ENCODE peak calls at places on chromosomes 4 and X, in five cellular contexts. One of them, this sample, is unnamed.

GRCh38 chr4:186819357-186820086 is 95.9 kb upstream of the FAT1 start:
- DNase-seq in MCF 10A: no peak
- DNase-seq in foreskin fibroblast: no peak
- DNase-seq in fibroblast of mammary gland: no peak
- DNase-seq in kidney epithelial cell: no peak
- DNase-seq in this sample: no peak

GRCh38 chr4:31655328-31655727 is 935.2 kb downstream of the PCDH7 start:
- DNase-seq in fibroblast of mammary gland: peak; percentile 43
- DNase-seq in foreskin fibroblast: no peak
- DNase-seq in kidney epithelial cell: no peak
- DNase-seq in MCF 10A: peak; percentile 18
- DNase-seq in this sample: no peak

GRCh38 chrX:352181-352580 is 33.6 kb upstream of the GTPBP6 start:
- DNase-seq in foreskin fibroblast: no peak
- DNase-seq in kidney epithelial cell: no peak
- DNase-seq in MCF 10A: no peak
- DNase-seq in fibroblast of mammary gland: no peak
- DNase-seq in this sample: no peak

GRCh38 chr4:113881256-113881655 is 98.2 kb downstream of the ARSJ start:
- DNase-seq in MCF 10A: peak; percentile 40
- DNase-seq in foreskin fibroblast: peak; percentile 14
- DNase-seq in fibroblast of mammary gland: peak; percentile 25
- DNase-seq in kidney epithelial cell: no peak
- DNase-seq in this sample: no peak

GRCh38 chr4:88107406-88108107 is 50.9 kb downstream of the ABCG2 start:
- DNase-seq in kidney epithelial cell: no peak
- DNase-seq in foreskin fibroblast: peak; percentile 27
- DNase-seq in fibroblast of mammary gland: peak; percentile 7
- DNase-seq in MCF 10A: peak; percentile 27
- DNase-seq in this sample: no peak

GRCh38 chr4:14143892-14144291 is 516.4 kb upstream of the BOD1L1 start:
- DNase-seq in fibroblast of mammary gland: peak; percentile 11
- DNase-seq in kidney epithelial cell: no peak
- DNase-seq in foreskin fibroblast: no peak
- DNase-seq in MCF 10A: peak; percentile 6
- DNase-seq in this sample: no peak

GRCh38 chr4:152936446-152937279 is 540 bp downstream of the FHDC1 start:
- DNase-seq in MCF 10A: peak; percentile 46
- DNase-seq in foreskin fibroblast: no peak
- DNase-seq in kidney epithelial cell: no peak
- DNase-seq in fibroblast of mammary gland: peak; percentile 21
- DNase-seq in this sample: no peak

GRCh38 chr4:63085091-63085490 is 1324.2 kb downstream of the TECRL start:
- DNase-seq in fibroblast of mammary gland: no peak
- DNase-seq in kidney epithelial cell: no peak
- DNase-seq in foreskin fibroblast: no peak
- DNase-seq in MCF 10A: peak; percentile 34
- DNase-seq in this sample: no peak

GRCh38 chr4:101706535-101707057 is 83.9 kb upstream of the BANK1 start:
- DNase-seq in fibroblast of mammary gland: no peak
- DNase-seq in kidney epithelial cell: no peak
- DNase-seq in MCF 10A: no peak
- DNase-seq in foreskin fibroblast: no peak
- DNase-seq in this sample: no peak

GRCh38 chrX:140053841-140054240 is 88.5 kb upstream of the CXorf66 start:
- DNase-seq in MCF 10A: no peak
- DNase-seq in kidney epithelial cell: no peak
- DNase-seq in foreskin fibroblast: no peak
- DNase-seq in fibroblast of mammary gland: no peak
- DNase-seq in this sample: no peak

DNA sequence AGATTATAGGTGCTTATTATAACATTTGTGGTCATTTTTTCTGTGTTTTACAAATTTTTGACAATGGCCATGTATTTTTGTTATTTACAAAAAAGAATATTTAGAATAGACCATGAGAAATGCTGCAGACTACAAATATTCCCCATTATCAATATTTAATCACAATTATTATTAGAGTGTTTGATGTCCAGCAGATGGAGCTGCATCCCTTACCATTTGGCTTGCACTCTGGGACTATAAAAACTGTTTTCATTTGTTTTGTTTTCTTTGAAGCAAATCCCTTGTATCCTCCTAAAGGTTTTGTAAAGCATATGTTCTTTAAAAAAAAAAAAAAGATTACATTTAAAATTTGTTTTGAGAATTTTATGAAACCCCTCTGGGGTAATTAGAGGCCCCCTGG is 85.6 kb upstream of the CXorf66 start:
- DNase-seq in fibroblast of mammary gland: peak; percentile 20
- DNase-seq in foreskin fibroblast: no peak
- DNase-seq in kidney epithelial cell: no peak
- DNase-seq in MCF 10A: peak; percentile 35
- DNase-seq in this sample: no peak
- TF ChIP-seq CTCF in fibroblast of mammary gland: peak; percentile 39
- TF ChIP-seq CTCF in foreskin fibroblast: peak; percentile 10
- TF ChIP-seq CTCF in kidney epithelial cell: peak; percentile 30
- TF ChIP-seq CTCF in MCF 10A: peak; percentile 34
- TF ChIP-seq CTCF in this sample: peak; percentile 26

DNA sequence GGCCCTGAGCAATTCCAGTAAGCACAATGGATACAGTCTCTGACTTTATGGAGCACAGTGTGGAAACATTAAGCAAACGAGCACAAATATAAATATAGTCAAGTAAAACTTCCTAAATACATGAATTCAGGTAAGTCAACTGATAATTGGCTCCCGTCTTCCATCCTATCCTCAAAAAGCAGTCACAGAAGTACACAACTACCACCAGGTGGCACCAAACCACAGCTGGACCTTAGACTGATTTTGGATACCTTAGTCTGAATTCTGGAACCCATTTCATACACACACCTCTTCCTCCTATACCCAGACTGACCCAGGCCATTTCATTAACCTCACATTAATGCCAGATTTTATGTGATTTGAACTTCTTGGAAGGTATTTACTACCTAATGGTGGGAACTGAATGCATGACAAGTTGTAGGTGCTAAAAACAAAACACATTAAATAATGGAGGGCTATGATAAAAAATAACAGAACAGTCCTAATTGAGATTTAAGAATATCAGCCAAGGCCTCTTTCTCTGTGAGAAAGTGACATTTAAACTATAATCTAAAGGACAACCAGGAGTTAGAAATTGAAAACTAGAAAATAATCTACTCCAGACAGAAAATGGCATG is 77.5 kb downstream of the ELF2 start:
- DNase-seq in kidney epithelial cell: peak; percentile 44
- DNase-seq in foreskin fibroblast: peak; percentile 65
- DNase-seq in fibroblast of mammary gland: peak; percentile 89
- DNase-seq in MCF 10A: peak; percentile 92
- DNase-seq in this sample: no peak
- TF ChIP-seq CTCF in kidney epithelial cell: peak; percentile 77
- TF ChIP-seq CTCF in foreskin fibroblast: peak; percentile 72
- TF ChIP-seq CTCF in fibroblast of mammary gland: peak; percentile 92
- TF ChIP-seq CTCF in MCF 10A: peak; percentile 80
- TF ChIP-seq CTCF in this sample: peak; percentile 84

DNA sequence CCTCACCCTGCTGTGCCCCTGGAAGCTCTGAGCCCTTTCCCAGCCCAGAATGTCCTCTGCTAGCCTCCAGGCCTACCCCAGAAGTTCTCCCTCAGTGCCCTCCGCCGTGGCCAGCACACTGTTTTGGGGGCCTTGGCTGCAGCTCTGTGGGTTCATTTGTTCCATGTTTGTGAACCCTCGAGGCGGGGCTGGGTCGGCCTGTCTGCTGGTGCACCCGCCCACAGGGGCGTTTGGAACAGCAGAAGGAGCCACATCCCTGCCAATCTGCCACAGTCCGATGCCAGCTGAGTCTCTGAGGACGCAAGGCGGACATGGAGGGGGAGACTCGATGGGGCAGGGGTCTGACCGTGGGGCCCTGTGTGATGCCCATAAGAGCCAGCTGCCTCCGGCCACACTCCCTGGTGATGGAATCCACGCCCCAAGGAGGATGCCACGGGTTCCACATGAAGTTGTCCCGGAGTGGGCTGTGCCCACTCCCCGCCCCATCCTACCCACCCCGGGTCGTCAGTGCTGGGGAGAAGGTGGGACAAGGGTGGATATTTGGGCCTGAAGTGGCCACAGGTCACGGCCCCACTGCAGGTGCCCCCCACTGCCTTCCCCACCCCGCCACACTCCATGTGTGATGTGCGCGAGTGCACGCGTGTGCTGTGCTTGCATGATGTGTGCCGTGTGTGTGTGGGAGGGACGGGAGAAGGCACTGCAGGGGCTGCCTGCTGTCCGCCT is 7.1 kb downstream of the ATP5ME start:
- DNase-seq in MCF 10A: no peak
- DNase-seq in fibroblast of mammary gland: no peak
- DNase-seq in kidney epithelial cell: no peak
- DNase-seq in foreskin fibroblast: no peak
- DNase-seq in this sample: no peak
- TF ChIP-seq CTCF in MCF 10A: no peak
- TF ChIP-seq CTCF in fibroblast of mammary gland: no peak
- TF ChIP-seq CTCF in kidney epithelial cell: no peak
- TF ChIP-seq CTCF in foreskin fibroblast: no peak
- TF ChIP-seq CTCF in this sample: no peak

DNA sequence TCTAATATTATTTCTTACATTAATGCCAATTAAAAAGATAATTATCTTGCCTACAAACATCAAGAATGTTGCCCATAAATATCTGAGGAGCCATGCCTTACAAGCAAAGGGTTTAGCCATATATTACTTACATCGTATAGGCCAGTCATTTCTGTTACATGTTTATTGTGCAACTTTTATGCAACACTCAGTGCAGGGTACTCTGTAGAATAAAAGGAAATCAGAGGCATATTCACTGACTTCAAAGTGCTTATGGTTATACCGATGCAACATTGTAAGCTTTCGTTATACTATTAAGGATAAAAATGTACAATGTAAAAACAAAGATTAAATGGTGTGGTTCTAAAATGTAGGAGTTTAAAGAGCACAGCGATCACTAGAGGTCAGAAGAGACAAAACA is 315.9 kb downstream of the PCDH10 start:
- DNase-seq in foreskin fibroblast: no peak
- DNase-seq in MCF 10A: no peak
- DNase-seq in fibroblast of mammary gland: no peak
- DNase-seq in kidney epithelial cell: no peak
- DNase-seq in this sample: no peak
- TF ChIP-seq CTCF in foreskin fibroblast: no peak
- TF ChIP-seq CTCF in MCF 10A: no peak
- TF ChIP-seq CTCF in fibroblast of mammary gland: no peak
- TF ChIP-seq CTCF in kidney epithelial cell: no peak
- TF ChIP-seq CTCF in this sample: peak; percentile 5

GRCh38 chr4:76585897-76586360 is 150.9 kb downstream of the SHROOM3 start:
- DNase-seq in kidney epithelial cell: no peak
- DNase-seq in MCF 10A: peak; percentile 85
- DNase-seq in foreskin fibroblast: no peak
- DNase-seq in fibroblast of mammary gland: no peak
- DNase-seq in this sample: no peak
- TF ChIP-seq CTCF in kidney epithelial cell: peak; percentile 13
- TF ChIP-seq CTCF in MCF 10A: peak; percentile 17
- TF ChIP-seq CTCF in foreskin fibroblast: no peak
- TF ChIP-seq CTCF in fibroblast of mammary gland: no peak
- TF ChIP-seq CTCF in this sample: no peak

GRCh38 chr4:133483600-133484246 is 334.6 kb downstream of the PCDH10 start:
- DNase-seq in MCF 10A: peak; percentile 61
- DNase-seq in kidney epithelial cell: no peak
- DNase-seq in fibroblast of mammary gland: peak; percentile 12
- DNase-seq in foreskin fibroblast: no peak
- DNase-seq in this sample: peak; percentile 2
- TF ChIP-seq CTCF in MCF 10A: peak; percentile 43
- TF ChIP-seq CTCF in kidney epithelial cell: peak; percentile 47
- TF ChIP-seq CTCF in fibroblast of mammary gland: no peak
- TF ChIP-seq CTCF in foreskin fibroblast: peak; percentile 36
- TF ChIP-seq CTCF in this sample: peak; percentile 43

GRCh38 chr4:55397521-55398321 is 2.0 kb downstream of the TMEM165 start:
- DNase-seq in foreskin fibroblast: peak; percentile 64
- DNase-seq in kidney epithelial cell: no peak
- DNase-seq in fibroblast of mammary gland: peak; percentile 82
- DNase-seq in MCF 10A: peak; percentile 80
- DNase-seq in this sample: peak; percentile 35

GRCh38 chr4:55395218-55395528 is 584 bp upstream of the TMEM165 start:
- DNase-seq in MCF 10A: no peak
- DNase-seq in foreskin fibroblast: no peak
- DNase-seq in kidney epithelial cell: no peak
- DNase-seq in fibroblast of mammary gland: no peak
- DNase-seq in this sample: no peak

GRCh38 chr4:55397024-55397520 is 1.3 kb downstream of the TMEM165 start:
- DNase-seq in MCF 10A: peak; percentile 27
- DNase-seq in fibroblast of mammary gland: peak; percentile 47
- DNase-seq in foreskin fibroblast: no peak
- DNase-seq in kidney epithelial cell: no peak
- DNase-seq in this sample: no peak

GRCh38 chr4:55396305-55397023 is 707 bp downstream of the TMEM165 start:
- DNase-seq in fibroblast of mammary gland: peak; percentile 43
- DNase-seq in foreskin fibroblast: no peak
- DNase-seq in kidney epithelial cell: no peak
- DNase-seq in MCF 10A: peak; percentile 46
- DNase-seq in this sample: no peak

GRCh38 chr4:55395529-55396304 is at the start of gene TMEM165:
- DNase-seq in kidney epithelial cell: no peak
- DNase-seq in MCF 10A: peak; percentile 93
- DNase-seq in fibroblast of mammary gland: peak; percentile 84
- DNase-seq in foreskin fibroblast: peak; percentile 87
- DNase-seq in this sample: peak; percentile 32
- TF ChIP-seq CTCF in kidney epithelial cell: no peak
- TF ChIP-seq CTCF in MCF 10A: no peak
- TF ChIP-seq CTCF in fibroblast of mammary gland: no peak
- TF ChIP-seq CTCF in foreskin fibroblast: no peak
- TF ChIP-seq CTCF in this sample: no peak

DNA sequence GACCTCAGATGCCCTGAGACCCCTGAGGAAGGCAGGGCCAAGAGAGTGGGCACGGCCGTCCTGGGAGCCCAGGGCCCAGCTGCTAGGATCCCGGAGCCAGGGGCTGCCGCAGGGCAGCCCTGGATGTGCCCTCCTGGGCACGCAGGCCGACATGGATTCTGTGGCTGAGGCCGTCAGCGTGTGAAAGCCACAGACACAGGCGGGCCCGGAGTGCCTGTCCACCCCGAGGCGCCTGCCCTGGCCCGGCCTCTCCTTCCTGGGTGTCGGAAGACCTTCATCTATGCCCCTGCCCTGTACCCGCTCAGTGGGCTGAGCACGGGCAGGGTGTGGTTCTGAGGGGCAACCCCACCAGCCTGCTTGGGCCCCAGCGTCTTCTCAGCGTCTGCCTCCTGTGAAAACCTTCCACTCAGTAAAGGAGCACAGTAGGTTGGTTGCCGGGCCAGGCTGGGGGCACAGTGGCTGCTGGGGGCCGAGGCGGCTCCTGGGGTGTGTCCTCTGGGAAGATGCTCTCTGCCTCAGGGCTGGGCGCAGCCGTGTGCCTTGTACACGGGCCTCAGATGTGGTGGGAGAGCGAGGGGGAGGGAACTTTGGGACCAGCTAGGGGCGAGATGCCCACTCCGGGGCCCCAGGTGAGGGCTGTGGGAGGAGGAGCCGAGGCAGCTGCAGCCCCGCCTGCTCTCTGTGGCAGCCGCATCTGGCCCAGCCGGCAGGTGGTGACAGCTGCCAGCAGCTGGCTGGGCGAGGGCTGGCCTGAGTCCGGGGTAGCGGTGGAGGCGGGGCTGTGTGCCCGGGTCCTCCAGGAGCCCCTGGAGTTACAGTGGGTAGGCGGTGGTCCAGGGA is 20.8 kb downstream of the FGFRL1 start:
- DNase-seq in kidney epithelial cell: no peak
- DNase-seq in fibroblast of mammary gland: no peak
- DNase-seq in foreskin fibroblast: no peak
- DNase-seq in MCF 10A: no peak
- DNase-seq in this sample: no peak
- TF ChIP-seq CTCF in kidney epithelial cell: peak; percentile 43
- TF ChIP-seq CTCF in fibroblast of mammary gland: no peak
- TF ChIP-seq CTCF in foreskin fibroblast: no peak
- TF ChIP-seq CTCF in MCF 10A: no peak
- TF ChIP-seq CTCF in this sample: no peak

This sample was measured in BJ.